ENCODE peak calls at places on chromosome 21, in seven cellular contexts. V is B cell, K is tibial nerve, G is ascending aorta, J is left ventricle myocardium inferior, Z is AG10803, L is upper lobe of right lung. R is an unnamed sample.

GRCh38 chr21:40732243-40732642 is 114.7 kb downstream of the DSCAM start:
- DNase-seq in Z (peak), V (no peak), K (no peak), G (no peak), J (no peak), L (no peak), R (no peak)

GRCh38 chr21:40901690-40902089 is 54.7 kb upstream of the DSCAM start:
- DNase-seq in L (no peak), G (no peak), V (no peak), J (peak), Z (no peak), K (no peak), R (no peak)

GRCh38 chr21:36700961-36701911 is 2.3 kb downstream of the SIM2 start:
- DNase-seq in L (peak), Z (no peak), K (no peak), J (no peak), G (no peak), V (no peak), R (no peak)

GRCh38 chr21:36914244-36915013 is 52.0 kb downstream of the HLCS start:
- DNase-seq in Z (no peak), J (no peak), G (no peak), L (no peak), V (no peak), K (no peak), R (no peak)

GRCh38 chr21:38820471-38821239 is 14.9 kb downstream of the ETS2 start:
- DNase-seq in K (no peak), V (no peak), L (peak), J (no peak), Z (peak), G (no peak), R (no peak)

GRCh38 chr21:39788383-39788782 is 43.4 kb downstream of the IGSF5 start:
- DNase-seq in K (peak), J (peak), V (no peak), Z (peak), G (no peak), L (peak), R (peak)

GRCh38 chr21:37749132-37749531 is 167.1 kb downstream of the KCNJ6 start:
- DNase-seq in K (no peak), G (no peak), Z (no peak), V (no peak), J (no peak), L (no peak), R (no peak)

GRCh38 chr21:26127918-26128317 is 42.7 kb downstream of the APP start:
- DNase-seq in Z (peak), V (no peak), K (no peak), L (no peak), G (no peak), J (no peak), R (peak)

GRCh38 chr21:36663033-36663855 is 35.7 kb upstream of the SIM2 start:
- DNase-seq in L (no peak), J (no peak), Z (peak), G (no peak), V (no peak), K (no peak), R (peak)

GRCh38 chr21:26067836-26068401 is 102.7 kb downstream of the APP start:
- DNase-seq in V (no peak), Z (no peak), K (no peak), J (no peak), L (no peak), G (no peak), R (no peak)

GRCh38 chr21:26070822-26071425 is 99.6 kb downstream of the APP start:
- DNase-seq in K (no peak), V (peak), Z (peak), J (no peak), L (no peak), G (no peak), R (peak)

GRCh38 chr21:38349111-38349746 is 92.4 kb downstream of the KCNJ15 start:
- DNase-seq in G (peak), L (no peak), Z (no peak), V (no peak), J (no peak), K (no peak), R (peak)

GRCh38 chr21:38819051-38819718 is 13.5 kb downstream of the ETS2 start:
- DNase-seq in L (no peak), G (no peak), Z (no peak), K (no peak), V (no peak), J (no peak), R (no peak)

GRCh38 chr21:25283720-25284119 is 323.6 kb downstream of the MRPL39 start:
- DNase-seq in V (no peak), J (no peak), Z (peak), L (no peak), K (no peak), G (no peak), R (peak)

GRCh38 chr21:38950388-38951094 is 144.8 kb downstream of the ETS2 start:
- DNase-seq in Z (no peak), G (no peak), K (no peak), J (no peak), L (no peak), V (no peak), R (peak)

GRCh38 chr21:25639167-25639921 is at the start of gene JAM2:
- DNase-seq in V (peak), L (peak), Z (peak), G (no peak), J (peak), K (peak), R (peak)

GRCh38 chr21:34112316-34113033 is 39.1 kb downstream of the MRPS6 start:
- DNase-seq in G (no peak), V (no peak), K (no peak), Z (peak), L (no peak), J (no peak), R (no peak)

GRCh38 chr21:43193088-43193650 is 24.4 kb downstream of the CRYAA start:
- DNase-seq in K (peak), L (peak), G (no peak), Z (no peak), V (no peak), J (no peak), R (no peak)

GRCh38 chr21:38182370-38182985 is 74.3 kb upstream of the KCNJ15 start:
- DNase-seq in L (no peak), Z (no peak), K (no peak), G (no peak), J (no peak), V (no peak), R (no peak)

GRCh38 chr21:43778469-43779335 is 2.6 kb upstream of the CSTB start:
- DNase-seq in Z (no peak), V (no peak), G (no peak), L (no peak), J (no peak), K (no peak), R (no peak)

GRCh38 chr21:38768385-38769071 is 37.2 kb upstream of the ETS2 start:
- DNase-seq in L (no peak), G (no peak), J (no peak), Z (peak), K (no peak), V (no peak), R (peak)

GRCh38 chr21:46613391-46613790 is 8.5 kb upstream of the S100B start:
- DNase-seq in Z (no peak), L (no peak), V (no peak), G (no peak), J (no peak), K (no peak), R (peak)

GRCh38 chr21:43644609-43645008 is 14.7 kb downstream of the HSF2BP start:
- DNase-seq in J (no peak), L (no peak), V (no peak), G (no peak), K (no peak), Z (peak), R (peak)

GRCh38 chr21:24829397-24829796 is 777.9 kb downstream of the MRPL39 start:
- DNase-seq in Z (no peak), J (no peak), K (no peak), V (no peak), G (no peak), L (no peak), R (no peak)

GRCh38 chr21:46517361-46517760 is 58.7 kb downstream of the DIP2A start:
- DNase-seq in V (no peak), L (no peak), G (no peak), K (no peak), Z (no peak), J (peak), R (no peak)

GRCh38 chr21:21897275-21897883 is 899.2 kb downstream of the NCAM2 start:
- DNase-seq in V (no peak), G (no peak), K (no peak), J (no peak), Z (peak), L (no peak), R (no peak)

GRCh38 chr21:25837545-25838263 is 102.9 kb downstream of the GABPA start:
- DNase-seq in Z (peak), V (no peak), J (no peak), L (no peak), K (no peak), G (no peak), R (peak)

GRCh38 chr21:38486221-38486620 is 12.1 kb downstream of the ERG start:
- DNase-seq in V (no peak), J (no peak), Z (peak), G (no peak), K (no peak), L (no peak), R (peak)

GRCh38 chr21:43734131-43734634 is 15.3 kb downstream of the PDXK start:
- DNase-seq in L (peak), V (no peak), J (no peak), G (no peak), K (no peak), Z (no peak), R (no peak)

GRCh38 chr21:40272037-40272436 is 404.8 kb downstream of the PCP4 start:
- DNase-seq in L (no peak), V (no peak), Z (no peak), K (no peak), J (no peak), G (no peak), R (no peak)

GRCh38 chr21:17537299-17537698 is 24.5 kb downstream of the CXADR start:
- DNase-seq in V (no peak), K (no peak), G (no peak), Z (no peak), L (no peak), J (no peak), R (peak)
- TF ChIP-seq CTCF in V (no peak), K (no peak), G (no peak), Z (no peak), L (no peak), J (no peak), R (no peak)

DNA sequence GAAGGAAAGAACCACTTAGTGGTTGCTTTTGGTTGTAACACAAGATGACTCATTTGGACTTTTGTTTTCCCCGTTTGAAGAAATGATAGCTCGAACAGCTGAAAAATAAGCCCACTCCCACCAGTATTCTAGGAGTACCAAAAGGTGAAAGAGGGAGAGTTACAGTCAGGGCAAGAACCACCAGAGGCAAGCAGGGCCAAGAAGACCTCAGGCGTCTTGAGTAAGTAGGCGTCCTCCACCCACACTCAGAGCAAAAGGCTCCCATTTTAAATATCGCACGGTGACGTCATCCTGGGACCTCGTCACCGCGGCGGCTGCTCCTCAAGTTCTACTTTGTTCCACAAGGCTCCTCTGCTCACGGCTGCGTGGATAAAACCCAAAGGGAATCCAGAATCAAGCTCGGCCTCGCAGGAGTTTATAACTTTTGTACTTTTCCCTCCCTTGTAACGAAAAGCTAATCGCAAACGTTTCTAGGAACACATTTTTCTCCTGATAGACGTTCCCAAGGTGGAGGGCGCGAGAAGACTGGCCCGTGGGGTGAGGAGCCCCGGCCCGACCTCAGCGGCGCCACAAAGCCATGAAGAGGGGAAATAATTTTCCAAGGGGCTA is 1.2 kb downstream of the BTG3 start:
- DNase-seq in G (peak), Z (peak), K (peak), V (peak), L (peak), J (peak), R (peak)
- TF ChIP-seq CTCF in G (no peak), Z (peak), K (peak), V (no peak), L (no peak), J (peak), R (peak)

GRCh38 chr21:35481005-35481404 is 431.9 kb upstream of the RUNX1 start:
- DNase-seq in V (no peak), Z (no peak), K (no peak), L (no peak), G (no peak), J (no peak), R (no peak)

GRCh38 chr21:35484032-35484431 is 434.9 kb upstream of the RUNX1 start:
- DNase-seq in K (no peak), L (no peak), J (no peak), Z (no peak), V (no peak), G (no peak), R (no peak)

GRCh38 chr21:35485364-35485763 is 436.3 kb upstream of the RUNX1 start:
- DNase-seq in K (no peak), V (no peak), Z (no peak), G (no peak), J (no peak), L (no peak), R (no peak)

GRCh38 chr21:35483267-35483666 is 434.2 kb upstream of the RUNX1 start:
- DNase-seq in J (no peak), K (no peak), L (no peak), Z (no peak), V (no peak), G (no peak), R (no peak)

GRCh38 chr21:35484856-35485255 is 435.8 kb upstream of the RUNX1 start:
- DNase-seq in L (no peak), V (no peak), K (no peak), G (no peak), J (no peak), Z (no peak), R (no peak)
- TF ChIP-seq CTCF in L (no peak), V (no peak), K (no peak), G (no peak), J (no peak), Z (no peak), R (no peak)

DNA sequence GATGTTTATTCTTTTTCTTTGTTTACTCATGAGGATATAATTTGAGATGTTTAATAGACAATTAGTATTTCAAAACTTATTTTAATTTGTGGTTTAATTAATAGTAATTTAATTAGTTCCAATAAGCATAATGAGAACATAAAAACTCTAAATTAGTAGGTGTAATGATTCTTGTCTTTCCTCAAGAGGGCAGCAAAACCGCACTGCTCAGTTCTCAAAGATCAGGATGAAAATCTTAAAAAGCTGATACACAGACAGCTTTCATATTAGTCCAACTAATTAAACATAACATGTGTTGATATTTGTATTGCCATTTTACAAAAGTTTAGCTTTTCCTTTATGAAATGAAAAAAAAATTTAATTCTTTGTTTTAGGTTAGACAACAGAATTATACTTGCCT is 106.7 kb upstream of the C21orf91 start:
- DNase-seq in Z (peak), K (no peak), J (no peak), L (no peak), V (no peak), G (no peak), R (peak)
- TF ChIP-seq CTCF in Z (peak), K (no peak), J (peak), L (peak), V (no peak), G (peak), R (peak)

GRCh38 chr21:45508607-45509565 is 33.4 kb downstream of the SLC19A1 start:
- DNase-seq in G (no peak), J (peak), K (no peak), V (no peak), L (peak), Z (no peak), R (no peak)
- TF ChIP-seq CTCF in G (no peak), J (no peak), K (no peak), V (no peak), L (no peak), Z (no peak), R (no peak)

GRCh38 chr21:45152265-45152746 is 77.9 kb downstream of the ADARB1 start:
- DNase-seq in V (peak), L (peak), G (no peak), J (peak), Z (no peak), K (no peak), R (no peak)
- TF ChIP-seq CTCF in V (peak), L (peak), G (peak), J (no peak), Z (no peak), K (no peak), R (no peak)

DNA sequence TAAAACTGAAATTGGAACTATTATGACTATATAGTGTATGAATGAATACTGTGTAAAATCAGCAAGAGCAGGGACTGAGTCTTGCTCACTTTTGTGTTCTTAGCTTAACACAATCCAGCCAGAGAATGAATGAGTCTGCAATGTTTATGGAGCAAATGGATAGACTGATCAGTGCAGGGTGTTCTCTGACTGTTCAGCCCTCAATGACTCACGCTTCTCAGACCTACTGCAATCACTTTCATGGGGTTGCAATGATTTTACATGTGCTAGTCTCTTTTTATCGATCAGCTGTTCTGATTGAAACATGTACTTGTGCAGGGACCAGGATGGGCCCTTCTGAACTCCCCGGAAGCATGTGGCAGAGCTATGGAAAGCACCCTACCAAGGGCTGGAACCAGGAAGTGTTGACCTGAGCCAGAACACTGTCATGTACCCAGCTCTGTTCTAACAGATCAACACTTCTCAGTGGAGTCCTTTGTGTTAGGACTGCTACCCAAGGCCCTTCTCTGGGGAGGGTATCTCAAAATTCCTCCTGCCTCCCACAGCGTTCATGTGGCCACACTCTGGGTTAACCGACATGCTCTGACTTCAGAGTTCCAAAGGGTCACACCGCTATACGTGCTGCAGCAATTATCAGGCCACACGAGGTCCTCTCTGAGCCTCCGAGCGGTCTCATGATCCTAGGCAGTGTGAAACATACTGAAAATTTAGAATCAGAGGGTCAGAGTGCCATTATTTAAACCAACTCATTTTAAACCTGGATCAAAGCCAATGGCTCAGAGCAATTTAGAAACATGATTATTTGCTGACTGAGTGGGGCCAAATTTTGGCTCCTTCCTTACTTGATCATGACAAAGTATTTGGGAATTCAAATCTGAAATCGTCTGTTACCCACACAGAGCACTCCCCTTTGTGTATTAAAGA is 35.2 kb downstream of the GRIK1 start:
- DNase-seq in K (no peak), G (no peak), Z (peak), L (no peak), V (no peak), J (no peak), R (no peak)
- TF ChIP-seq CTCF in K (no peak), G (no peak), Z (no peak), L (no peak), V (no peak), J (no peak), R (no peak)

GRCh38 chr21:41956926-41957729 is 3.3 kb upstream of the C2CD2 start:
- DNase-seq in L (no peak), V (no peak), G (no peak), J (no peak), K (no peak), Z (peak), R (peak)
- TF ChIP-seq CTCF in L (no peak), V (no peak), G (no peak), J (no peak), K (no peak), Z (no peak), R (peak)

GRCh38 chr21:31471865-31472264 is 127.8 kb upstream of the TIAM1 start:
- DNase-seq in J (no peak), Z (no peak), K (no peak), L (no peak), G (no peak), V (no peak), R (no peak)
- TF ChIP-seq CTCF in J (no peak), Z (no peak), K (no peak), L (no peak), G (no peak), V (no peak), R (no peak)

DNA sequence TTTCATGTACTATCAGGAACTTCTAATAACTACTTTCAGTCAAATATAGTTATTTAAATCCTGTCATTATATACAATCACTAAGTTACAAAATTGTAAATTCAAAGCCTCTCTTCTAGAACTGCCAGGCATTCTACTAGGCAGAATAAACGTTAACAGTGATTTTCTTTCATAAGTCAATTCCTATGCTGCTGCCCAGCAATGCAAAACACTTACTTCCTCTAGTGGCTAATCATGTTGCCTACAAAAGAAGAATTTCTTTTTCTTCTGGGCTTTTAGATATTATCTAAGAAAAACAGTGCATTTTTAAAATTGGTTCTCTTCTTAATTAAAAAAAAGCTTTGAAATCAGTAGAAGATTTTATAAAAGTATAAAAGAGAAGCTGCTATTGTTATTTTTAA is 509.8 kb upstream of the ADAMTS5 start:
- DNase-seq in Z (peak), L (no peak), J (no peak), G (no peak), V (no peak), K (no peak), R (peak)
- TF ChIP-seq CTCF in Z (peak), L (peak), J (peak), G (peak), V (no peak), K (peak), R (peak)

R was measured in cardiac fibroblast.